ENCODE peak calls at places on chromosomes 2 and 18, in five cellular contexts. Z, F, L, B and N are unnamed samples.

GRCh38 chr2:112530728-112531127 is 11.5 kb upstream of the POLR1B start:
- DNase-seq in Z (no peak), F (no peak), L (no peak), B (no peak), N (no peak)

GRCh38 chr2:211405036-211405435 is 848.6 kb downstream of the CPS1 start:
- DNase-seq in Z (no peak), F (no peak), L (no peak), B (no peak), N (no peak)

GRCh38 chr2:68971591-68972231 is 2.7 kb upstream of the GKN1 start:
- DNase-seq in Z (no peak), F (no peak), L (no peak), B (peak; percentile 98), N (peak; percentile 91)

GRCh38 chr18:40962784-40963183 is 992.2 kb upstream of the PIK3C3 start:
- DNase-seq in Z (no peak), F (no peak), L (no peak), B (no peak), N (no peak)

GRCh38 chr2:19786408-19787058 is 115.2 kb downstream of the TTC32 start:
- DNase-seq in Z (no peak), F (peak; percentile 20), L (no peak), B (peak; percentile 71), N (peak; percentile 79)

GRCh38 chr2:234587341-234588053 is 90.6 kb upstream of the ARL4C start:
- DNase-seq in Z (no peak), F (no peak), L (no peak), B (peak; percentile 41), N (peak; percentile 36)

GRCh38 chr2:110993557-110994231 is 127.0 kb upstream of the BCL2L11 start:
- DNase-seq in Z (peak; percentile 13), F (no peak), L (no peak), B (no peak), N (no peak)

GRCh38 chr2:68747413-68747812 is 12.8 kb downstream of the ARHGAP25 start:
- DNase-seq in Z (no peak), F (no peak), L (no peak), B (no peak), N (no peak)

GRCh38 chr2:58826795-58827194 is 585.7 kb upstream of the FANCL start:
- DNase-seq in Z (no peak), F (no peak), L (no peak), B (no peak), N (no peak)

GRCh38 chr2:196925768-196926561 is 542 bp downstream of the PGAP1 start:
- DNase-seq in Z (peak; percentile 26), F (peak; percentile 10), L (peak; percentile 66), B (peak; percentile 31), N (peak; percentile 31)

GRCh38 chr2:236910966-236911495 is 174.7 kb upstream of the COPS8 start:
- DNase-seq in Z (no peak), F (no peak), L (no peak), B (no peak), N (no peak)

GRCh38 chr2:20573611-20574422 is 77.1 kb downstream of the HS1BP3 start:
- DNase-seq in Z (no peak), F (no peak), L (no peak), B (peak; percentile 84), N (peak; percentile 74)

GRCh38 chr18:47893047-47893446 is 37.4 kb downstream of the SMAD2 start:
- DNase-seq in Z (no peak), F (no peak), L (no peak), B (no peak), N (no peak)

GRCh38 chr2:223826995-223827394 is 10.4 kb downstream of the AP1S3 start:
- DNase-seq in Z (no peak), F (no peak), L (no peak), B (no peak), N (no peak)

GRCh38 chr2:172085460-172086159 is at the start of gene DLX1:
- DNase-seq in Z (no peak), F (no peak), L (no peak), B (no peak), N (no peak)

GRCh38 chr2:179264238-179265081 is at the start of gene SESTD1:
- DNase-seq in Z (peak; percentile 69), F (peak; percentile 68), L (peak; percentile 90), B (peak; percentile 41), N (no peak)

GRCh38 chr2:165203689-165204559 is at the start of gene SCN3A:
- DNase-seq in Z (peak; percentile 27), F (peak; percentile 54), L (no peak), B (peak; percentile 42), N (peak; percentile 76)

GRCh38 chr2:30230479-30230854 is 867 bp upstream of the LBH start:
- DNase-seq in Z (no peak), F (no peak), L (no peak), B (no peak), N (no peak)

GRCh38 chr2:74537140-74537539 is 7.4 kb downstream of the HTRA2 start:
- DNase-seq in Z (no peak), F (no peak), L (peak; percentile 20), B (no peak), N (peak; percentile 65)

GRCh38 chr2:23757686-23758433 is 169.1 kb downstream of the ATAD2B start:
- DNase-seq in Z (no peak), F (peak; percentile 43), L (no peak), B (peak; percentile 69), N (peak; percentile 96)

GRCh38 chr2:205461678-205462665 is 220.3 kb upstream of the NRP2 start:
- DNase-seq in Z (no peak), F (no peak), L (no peak), B (peak; percentile 44), N (peak; percentile 12)

GRCh38 chr2:39663187-39663930 is 2.4 kb upstream of the TMEM178A start:
- DNase-seq in Z (no peak), F (no peak), L (no peak), B (no peak), N (peak; percentile 20)

GRCh38 chr2:177478907-177479306 is 86.3 kb downstream of the AGPS start:
- DNase-seq in Z (no peak), F (no peak), L (no peak), B (no peak), N (no peak)

GRCh38 chr2:108950736-108951135 is 38.3 kb downstream of the EDAR start:
- DNase-seq in Z (no peak), F (no peak), L (no peak), B (no peak), N (no peak)

GRCh38 chr2:45980161-45980852 is 316.9 kb upstream of the EPAS1 start:
- DNase-seq in Z (no peak), F (no peak), L (no peak), B (no peak), N (no peak)

DNA sequence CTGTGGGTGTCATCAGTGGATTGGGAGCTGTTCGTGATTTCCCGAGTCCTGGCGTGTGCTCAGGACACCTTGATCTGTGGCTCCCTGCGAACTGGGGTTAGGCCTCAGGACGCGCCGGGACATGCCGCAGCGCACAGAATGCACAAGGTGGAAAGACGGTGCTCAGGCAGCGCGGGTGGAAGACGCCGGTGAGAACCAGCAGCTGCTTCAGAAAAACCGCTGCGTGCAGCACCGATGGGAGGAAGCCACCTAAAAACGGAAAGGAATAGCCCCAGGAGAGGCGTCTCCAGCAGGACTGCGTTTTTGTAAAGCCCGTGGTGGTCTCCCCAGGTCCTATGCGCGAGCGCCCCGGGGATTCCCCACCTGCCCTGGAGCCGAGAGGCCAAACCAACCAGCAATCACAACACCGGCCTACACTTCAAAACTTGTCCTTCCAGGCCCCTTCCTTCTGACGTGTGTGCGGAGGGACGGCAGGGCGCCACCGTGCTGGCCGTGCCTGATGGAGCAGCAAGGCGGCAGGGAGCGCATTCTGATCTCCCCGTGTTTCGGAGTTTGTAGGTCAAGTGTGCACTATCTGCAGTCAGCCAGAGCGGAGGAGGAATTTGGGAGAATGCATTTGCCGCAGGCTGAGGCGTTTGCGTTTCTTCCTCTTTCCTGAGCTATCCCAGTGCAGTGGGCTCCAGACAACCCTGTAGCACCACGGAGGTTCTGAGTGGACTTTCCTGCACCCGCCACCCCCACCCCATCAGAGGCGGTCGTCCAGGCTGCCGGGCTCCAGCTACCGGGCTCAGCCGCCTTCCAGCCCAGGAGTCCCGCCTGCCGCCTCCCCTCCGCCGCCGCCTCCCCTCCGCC is 32.2 kb downstream of the RTP5 start:
- DNase-seq in Z (peak; percentile 65), F (no peak), L (peak; percentile 66), B (no peak), N (peak; percentile 17)
- H3K4me3 ChIP-seq in Z (no peak overlapping the region), F (no peak overlapping the region), L (no peak overlapping the region), B (no peak overlapping the region), N (peak overlapping the region; percentile 31)

DNA sequence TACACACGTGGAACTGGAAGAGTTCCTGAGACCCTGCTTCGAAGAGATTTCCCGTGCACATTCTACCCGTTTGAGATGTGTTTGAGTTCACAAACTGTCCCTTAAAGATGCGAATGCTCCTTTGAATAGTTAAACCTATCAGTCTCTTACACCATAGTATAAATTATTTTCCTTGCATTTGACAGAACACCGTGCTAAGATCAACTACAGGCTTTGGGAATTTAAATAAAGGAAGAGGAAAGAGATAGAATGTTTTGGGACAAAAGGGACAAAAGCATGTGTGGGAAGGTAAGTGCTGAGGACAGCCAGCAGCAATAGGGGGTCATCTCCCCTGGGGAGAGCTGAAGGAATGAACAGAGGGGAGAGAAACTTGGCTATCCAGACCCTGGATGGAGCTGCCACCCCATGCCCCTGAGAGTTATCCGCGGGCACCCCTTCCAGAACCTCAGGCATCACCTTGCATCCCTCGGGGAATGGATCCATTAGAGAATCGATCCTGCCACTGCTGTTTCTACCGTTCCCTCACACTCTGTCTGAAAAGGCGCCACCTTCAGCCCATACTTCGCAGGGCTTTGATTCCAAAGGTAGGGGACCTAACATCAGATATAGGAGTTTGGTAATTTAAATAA is 890 bp upstream of the ADCY3 start:
- DNase-seq in Z (no peak), F (peak; percentile 21), L (no peak), B (no peak), N (no peak)
- TF ChIP-seq CTCF in Z (no peak), F (peak; percentile 61), L (no peak), B (peak; percentile 26), N (no peak)

GRCh38 chr18:7946724-7947377 is 379.7 kb downstream of the PTPRM start:
- DNase-seq in Z (no peak), F (no peak), L (no peak), B (peak; percentile 80), N (peak; percentile 90)
- H3K4me3 ChIP-seq in Z (no peak overlapping the region), F (no peak overlapping the region), L (peak overlapping the region; percentile 23), B (peak overlapping the region; percentile 58), N (peak overlapping the region; percentile 65)

GRCh38 chr2:219140726-219141125 is 19.9 kb downstream of the NHEJ1 start:
- DNase-seq in Z (no peak), F (no peak), L (no peak), B (no peak), N (no peak)

GRCh38 chr2:219142329-219142728 is 18.3 kb downstream of the NHEJ1 start:
- DNase-seq in Z (no peak), F (no peak), L (no peak), B (peak; percentile 97), N (peak; percentile 68)
- TF ChIP-seq CTCF in Z (no peak), F (no peak), L (no peak), B (peak; percentile 72), N (peak; percentile 28)

GRCh38 chr18:57353137-57353939 is 981 bp downstream of the ST8SIA3 start:
- DNase-seq in Z (peak; percentile 15), F (no peak), L (no peak), B (no peak), N (no peak)
- H3K4me3 ChIP-seq in Z (no peak overlapping the region), F (no peak overlapping the region), L (no peak overlapping the region), B (no peak overlapping the region), N (no peak overlapping the region)

DNA sequence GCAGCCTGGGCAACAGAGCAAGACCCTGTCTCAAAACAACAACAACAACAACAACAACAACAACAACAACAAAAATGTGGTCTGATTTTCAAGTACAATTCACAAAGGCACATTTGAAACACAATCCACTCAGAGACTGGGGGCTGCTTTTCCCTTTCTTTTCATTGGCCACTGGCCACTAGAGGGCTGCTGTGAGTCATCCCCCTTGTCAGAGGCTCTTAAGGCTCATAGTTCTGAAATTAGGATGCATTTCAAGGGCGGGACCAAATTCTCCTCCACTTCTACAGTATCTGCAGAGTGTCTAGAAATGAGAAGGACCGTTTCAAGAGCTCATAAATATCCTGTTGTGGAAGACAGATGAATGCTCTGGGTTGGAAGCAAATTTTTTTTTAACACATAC is 285.4 kb downstream of the NRXN1 start:
- DNase-seq in Z (peak; percentile 17), F (peak; percentile 22), L (no peak), B (no peak), N (peak; percentile 31)
- TF ChIP-seq CTCF in Z (peak; percentile 21), F (peak; percentile 50), L (peak; percentile 22), B (peak; percentile 36), N (peak; percentile 35)